ENCODE peak calls at places on chromosome 14, in seven cellular contexts. One of them, this sample, is unnamed.

GRCh38 chr14:72243309-72243708 is 311.1 kb downstream of the RGS6 start:
- DNase-seq in ovary: no peak
- DNase-seq in mammary epithelial cell: no peak
- DNase-seq in cardiac muscle cell: no peak
- DNase-seq in GM10248: no peak
- DNase-seq in uterus: no peak
- DNase-seq in breast epithelium: no peak
- DNase-seq in this sample: no peak

GRCh38 chr14:105294142-105294597 is 6.6 kb downstream of the BRF1 start:
- DNase-seq in ovary: no peak
- DNase-seq in mammary epithelial cell: no peak
- DNase-seq in cardiac muscle cell: peak; percentile 47
- DNase-seq in GM10248: no peak
- DNase-seq in uterus: no peak
- DNase-seq in breast epithelium: no peak
- DNase-seq in this sample: no peak

GRCh38 chr14:97657609-97658008 is 860.4 kb downstream of the VRK1 start:
- DNase-seq in ovary: no peak
- DNase-seq in mammary epithelial cell: no peak
- DNase-seq in cardiac muscle cell: no peak
- DNase-seq in GM10248: no peak
- DNase-seq in uterus: no peak
- DNase-seq in breast epithelium: no peak
- DNase-seq in this sample: no peak

GRCh38 chr14:99733551-99734405 is 49.7 kb downstream of the CYP46A1 start:
- DNase-seq in ovary: peak; percentile 9
- DNase-seq in mammary epithelial cell: no peak
- DNase-seq in cardiac muscle cell: no peak
- DNase-seq in GM10248: no peak
- DNase-seq in uterus: peak; percentile 16
- DNase-seq in breast epithelium: no peak
- DNase-seq in this sample: no peak

GRCh38 chr14:79514700-79515099 is 696.6 kb downstream of the DIO2 start:
- DNase-seq in ovary: no peak
- DNase-seq in mammary epithelial cell: no peak
- DNase-seq in cardiac muscle cell: peak; percentile 22
- DNase-seq in GM10248: no peak
- DNase-seq in uterus: no peak
- DNase-seq in breast epithelium: no peak
- DNase-seq in this sample: peak; percentile 86

GRCh38 chr14:105488781-105489606 is 2.1 kb upstream of the TEDC1 start:
- DNase-seq in ovary: peak; percentile 28
- DNase-seq in mammary epithelial cell: no peak
- DNase-seq in cardiac muscle cell: no peak
- DNase-seq in GM10248: no peak
- DNase-seq in uterus: peak; percentile 39
- DNase-seq in breast epithelium: no peak
- DNase-seq in this sample: no peak

GRCh38 chr14:89827260-89827659 is 127.3 kb downstream of the EFCAB11 start:
- DNase-seq in ovary: no peak
- DNase-seq in mammary epithelial cell: no peak
- DNase-seq in cardiac muscle cell: no peak
- DNase-seq in GM10248: no peak
- DNase-seq in uterus: no peak
- DNase-seq in breast epithelium: no peak
- DNase-seq in this sample: no peak

GRCh38 chr14:70601162-70601561 is 707 bp upstream of the MED6 start:
- DNase-seq in ovary: no peak
- DNase-seq in mammary epithelial cell: no peak
- DNase-seq in cardiac muscle cell: peak; percentile 64
- DNase-seq in GM10248: no peak
- DNase-seq in uterus: no peak
- DNase-seq in breast epithelium: no peak
- DNase-seq in this sample: no peak

GRCh38 chr14:105739331-105740102 is 213.1 kb downstream of the TMEM121 start:
- DNase-seq in ovary: no peak
- DNase-seq in mammary epithelial cell: no peak
- DNase-seq in cardiac muscle cell: no peak
- DNase-seq in GM10248: peak; percentile 7
- DNase-seq in uterus: no peak
- DNase-seq in breast epithelium: no peak
- DNase-seq in this sample: no peak

GRCh38 chr14:69048456-69048855 is 69.4 kb upstream of the ACTN1 start:
- DNase-seq in ovary: no peak
- DNase-seq in mammary epithelial cell: peak; percentile 39
- DNase-seq in cardiac muscle cell: peak; percentile 36
- DNase-seq in GM10248: no peak
- DNase-seq in uterus: no peak
- DNase-seq in breast epithelium: peak; percentile 73
- DNase-seq in this sample: no peak

GRCh38 chr14:66842911-66843572 is 335.1 kb downstream of the GPHN start:
- DNase-seq in ovary: no peak
- DNase-seq in mammary epithelial cell: no peak
- DNase-seq in cardiac muscle cell: no peak
- DNase-seq in GM10248: no peak
- DNase-seq in uterus: no peak
- DNase-seq in breast epithelium: no peak
- DNase-seq in this sample: no peak

GRCh38 chr14:77547512-77547911 is 48.9 kb upstream of the ISM2 start:
- DNase-seq in ovary: no peak
- DNase-seq in mammary epithelial cell: no peak
- DNase-seq in cardiac muscle cell: no peak
- DNase-seq in GM10248: no peak
- DNase-seq in uterus: no peak
- DNase-seq in breast epithelium: no peak
- DNase-seq in this sample: no peak

GRCh38 chr14:51463461-51463860 is 188.2 kb upstream of the FRMD6 start:
- DNase-seq in ovary: no peak
- DNase-seq in mammary epithelial cell: no peak
- DNase-seq in cardiac muscle cell: no peak
- DNase-seq in GM10248: no peak
- DNase-seq in uterus: no peak
- DNase-seq in breast epithelium: no peak
- DNase-seq in this sample: no peak

GRCh38 chr14:55327179-55327578 is 56.0 kb downstream of the FBXO34 start:
- DNase-seq in ovary: no peak
- DNase-seq in mammary epithelial cell: no peak
- DNase-seq in cardiac muscle cell: no peak
- DNase-seq in GM10248: peak; percentile 38
- DNase-seq in uterus: no peak
- DNase-seq in breast epithelium: no peak
- DNase-seq in this sample: no peak

GRCh38 chr14:101232340-101233015 is 328.8 kb upstream of the DIO3 start:
- DNase-seq in ovary: no peak
- DNase-seq in mammary epithelial cell: no peak
- DNase-seq in cardiac muscle cell: no peak
- DNase-seq in GM10248: no peak
- DNase-seq in uterus: no peak
- DNase-seq in breast epithelium: no peak
- DNase-seq in this sample: no peak

GRCh38 chr14:51653096-51653814 is 1.5 kb downstream of the FRMD6 start:
- DNase-seq in ovary: no peak
- DNase-seq in mammary epithelial cell: peak; percentile 57
- DNase-seq in cardiac muscle cell: peak; percentile 91
- DNase-seq in GM10248: no peak
- DNase-seq in uterus: no peak
- DNase-seq in breast epithelium: no peak
- DNase-seq in this sample: no peak

GRCh38 chr14:79278286-79278797 is 933.0 kb downstream of the DIO2 start:
- DNase-seq in ovary: no peak
- DNase-seq in mammary epithelial cell: no peak
- DNase-seq in cardiac muscle cell: no peak
- DNase-seq in GM10248: no peak
- DNase-seq in uterus: no peak
- DNase-seq in breast epithelium: no peak
- DNase-seq in this sample: no peak

DNA sequence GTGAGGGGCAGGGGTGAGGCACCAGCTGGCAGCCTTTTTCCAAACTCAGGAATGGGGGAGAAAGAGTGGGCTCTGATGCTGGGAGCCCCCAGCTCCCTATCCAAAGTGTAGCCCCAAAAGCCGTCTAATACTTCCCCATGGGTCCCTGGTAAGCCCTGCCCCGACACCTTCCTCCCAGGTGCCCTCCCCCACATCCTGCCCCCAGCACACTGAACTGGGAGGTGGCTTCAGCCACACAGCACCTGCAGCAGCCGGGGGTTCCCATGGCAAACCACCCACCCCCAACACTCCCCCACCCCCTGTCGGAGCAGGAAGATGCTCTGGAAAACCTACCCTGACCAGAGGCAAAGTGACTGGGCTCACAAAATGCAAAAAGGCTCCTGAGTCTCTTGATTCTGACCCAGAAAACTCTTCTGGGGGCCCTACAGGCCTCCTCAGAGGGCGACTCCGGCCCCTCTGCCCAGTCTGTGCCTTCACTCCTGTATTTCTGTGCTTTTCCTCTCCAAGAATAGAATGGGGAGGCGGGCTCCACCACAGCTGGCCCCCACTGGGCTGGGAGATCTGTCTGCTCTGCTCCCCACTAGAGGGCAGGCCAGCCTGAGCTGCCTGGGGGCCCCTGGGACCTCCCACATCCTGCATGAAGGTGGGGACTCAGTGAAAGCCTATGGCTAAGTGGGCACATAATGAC is 81.6 kb downstream of the ITPK1 start:
- DNase-seq in ovary: no peak
- DNase-seq in mammary epithelial cell: no peak
- DNase-seq in cardiac muscle cell: no peak
- DNase-seq in GM10248: peak; percentile 88
- DNase-seq in uterus: no peak
- DNase-seq in breast epithelium: no peak
- DNase-seq in this sample: no peak
- TF ChIP-seq CTCF in ovary: no peak
- TF ChIP-seq CTCF in mammary epithelial cell: peak; percentile 38
- TF ChIP-seq CTCF in cardiac muscle cell: peak; percentile 55
- TF ChIP-seq CTCF in GM10248: peak; percentile 83
- TF ChIP-seq CTCF in uterus: peak; percentile 15
- TF ChIP-seq CTCF in breast epithelium: no peak
- TF ChIP-seq CTCF in this sample: peak; percentile 54

DNA sequence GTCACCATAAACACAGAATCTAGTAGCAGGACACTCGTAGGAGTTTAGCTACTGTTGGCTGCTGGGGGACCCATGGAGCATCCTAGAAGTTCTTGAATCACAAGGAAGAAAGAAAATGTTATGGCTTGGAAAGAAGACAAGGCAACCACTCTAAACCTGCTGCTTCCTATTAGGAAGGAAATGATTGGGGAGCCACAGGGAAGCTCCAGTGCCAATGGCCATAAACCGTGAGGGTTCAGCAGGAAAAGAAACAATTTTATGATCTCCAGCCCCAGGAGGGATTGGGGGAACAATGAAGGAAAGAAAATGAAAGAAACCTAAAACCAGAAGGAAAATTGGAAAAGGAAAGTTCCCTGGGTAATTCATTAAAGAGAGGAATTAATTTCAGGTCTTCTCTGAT is 372.0 kb downstream of the FUT8 start:
- DNase-seq in ovary: no peak
- DNase-seq in mammary epithelial cell: no peak
- DNase-seq in cardiac muscle cell: no peak
- DNase-seq in GM10248: no peak
- DNase-seq in uterus: no peak
- DNase-seq in breast epithelium: no peak
- DNase-seq in this sample: no peak
- TF ChIP-seq CTCF in ovary: no peak
- TF ChIP-seq CTCF in mammary epithelial cell: no peak
- TF ChIP-seq CTCF in cardiac muscle cell: no peak
- TF ChIP-seq CTCF in GM10248: no peak
- TF ChIP-seq CTCF in uterus: no peak
- TF ChIP-seq CTCF in breast epithelium: no peak
- TF ChIP-seq CTCF in this sample: no peak

GRCh38 chr14:92973265-92973797 is 50.4 kb downstream of the CHGA start:
- DNase-seq in ovary: peak; percentile 73
- DNase-seq in mammary epithelial cell: peak; percentile 29
- DNase-seq in cardiac muscle cell: peak; percentile 82
- DNase-seq in GM10248: no peak
- DNase-seq in uterus: peak; percentile 87
- DNase-seq in breast epithelium: peak; percentile 69
- DNase-seq in this sample: no peak
- TF ChIP-seq CTCF in ovary: peak; percentile 35
- TF ChIP-seq CTCF in mammary epithelial cell: peak; percentile 89
- TF ChIP-seq CTCF in cardiac muscle cell: peak; percentile 83
- TF ChIP-seq CTCF in GM10248: peak; percentile 3
- TF ChIP-seq CTCF in uterus: peak; percentile 83
- TF ChIP-seq CTCF in breast epithelium: peak; percentile 59
- TF ChIP-seq CTCF in this sample: peak; percentile 59

GRCh38 chr14:22882529-22883190 is 362 bp upstream of the REM2 start:
- DNase-seq in ovary: peak; percentile 47
- DNase-seq in mammary epithelial cell: peak; percentile 52
- DNase-seq in cardiac muscle cell: peak; percentile 49
- DNase-seq in GM10248: peak; percentile 40
- DNase-seq in uterus: no peak
- DNase-seq in breast epithelium: peak; percentile 59
- DNase-seq in this sample: no peak

GRCh38 chr14:22885975-22886374 is 3.0 kb downstream of the REM2 start:
- DNase-seq in ovary: peak; percentile 25
- DNase-seq in mammary epithelial cell: no peak
- DNase-seq in cardiac muscle cell: no peak
- DNase-seq in GM10248: no peak
- DNase-seq in uterus: no peak
- DNase-seq in breast epithelium: no peak
- DNase-seq in this sample: no peak

GRCh38 chr14:22882064-22882463 is 958 bp upstream of the REM2 start:
- DNase-seq in ovary: no peak
- DNase-seq in mammary epithelial cell: no peak
- DNase-seq in cardiac muscle cell: no peak
- DNase-seq in GM10248: no peak
- DNase-seq in uterus: no peak
- DNase-seq in breast epithelium: no peak
- DNase-seq in this sample: no peak

GRCh38 chr14:22884721-22885523 is 1.9 kb downstream of the REM2 start:
- DNase-seq in ovary: no peak
- DNase-seq in mammary epithelial cell: no peak
- DNase-seq in cardiac muscle cell: no peak
- DNase-seq in GM10248: no peak
- DNase-seq in uterus: no peak
- DNase-seq in breast epithelium: no peak
- DNase-seq in this sample: no peak

DNA sequence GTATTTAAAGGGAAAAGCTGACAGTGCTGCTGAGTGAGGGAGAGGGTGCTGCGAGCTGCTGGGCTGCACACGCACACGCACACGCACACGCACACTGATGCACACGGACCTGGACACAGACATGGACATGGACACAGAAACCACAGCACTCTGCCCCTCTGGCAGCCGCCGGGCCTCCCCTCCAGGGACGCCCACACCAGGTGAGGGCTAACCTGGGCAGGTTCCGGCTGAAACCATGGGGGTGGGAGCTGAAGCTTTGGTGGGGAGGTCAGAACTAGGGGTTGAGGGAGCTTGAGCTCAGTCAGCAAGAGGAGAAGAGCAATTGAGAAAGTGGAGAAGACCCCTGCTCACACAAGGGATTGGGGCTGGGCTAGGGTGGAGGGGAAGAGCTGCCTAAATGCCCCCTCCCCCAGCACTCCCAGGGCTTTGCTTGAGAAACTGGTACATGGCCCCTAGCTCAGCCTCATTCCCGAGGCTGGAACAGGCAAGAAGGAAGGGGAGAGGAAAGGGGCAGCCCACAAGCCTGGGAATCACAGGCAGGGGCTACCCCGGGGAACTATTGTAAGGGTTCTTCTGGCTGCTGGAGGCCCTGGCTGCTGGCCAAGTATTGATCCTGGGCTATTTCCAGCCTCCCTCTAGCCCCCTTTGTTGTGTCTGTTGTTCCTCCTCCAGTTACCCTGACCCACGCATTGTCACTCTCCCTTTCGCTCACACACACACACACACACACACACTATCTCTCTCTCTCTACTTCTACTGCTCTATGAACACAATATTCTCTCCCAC is at the start of gene REM2:
- DNase-seq in ovary: no peak
- DNase-seq in mammary epithelial cell: no peak
- DNase-seq in cardiac muscle cell: no peak
- DNase-seq in GM10248: no peak
- DNase-seq in uterus: no peak
- DNase-seq in breast epithelium: no peak
- DNase-seq in this sample: no peak
- TF ChIP-seq CTCF in ovary: no peak
- TF ChIP-seq CTCF in mammary epithelial cell: no peak
- TF ChIP-seq CTCF in cardiac muscle cell: no peak
- TF ChIP-seq CTCF in GM10248: no peak
- TF ChIP-seq CTCF in uterus: no peak
- TF ChIP-seq CTCF in breast epithelium: no peak
- TF ChIP-seq CTCF in this sample: no peak